ENCODE peak calls at places on chromosome 15, in seven cellular contexts. M is cardiac fibroblast, R is NCI-H460, O is mesenteric fat pad, P is HuH-7.5, X is stomach, F is SK-MEL-5. E is an unnamed sample.

GRCh38 chr15:48059786-48060185 is 61.0 kb upstream of the SLC24A5 start:
- DNase-seq in P (no peak), R (no peak), X (peak), F (no peak), M (peak), O (no peak), E (peak)

GRCh38 chr15:64877435-64877834 is 34.3 kb upstream of the ANKDD1A start:
- DNase-seq in X (peak), P (no peak), F (peak), M (peak), O (no peak), R (no peak), E (peak)

GRCh38 chr15:101126618-101127502 is 125.0 kb downstream of the CHSY1 start:
- DNase-seq in X (no peak), F (no peak), R (no peak), P (no peak), O (no peak), M (peak), E (no peak)

GRCh38 chr15:48671381-48672022 is 26.0 kb upstream of the FBN1 start:
- DNase-seq in F (no peak), O (no peak), P (no peak), R (no peak), X (no peak), M (peak), E (peak)

GRCh38 chr15:100713163-100713867 is 110.9 kb downstream of the ASB7 start:
- DNase-seq in X (no peak), P (peak), R (no peak), F (peak), O (peak), M (peak), E (peak)

GRCh38 chr15:59532770-59533379 is 78.7 kb upstream of the GCNT3 start:
- DNase-seq in M (peak), P (no peak), R (peak), F (peak), O (no peak), X (peak), E (peak)

GRCh38 chr15:40739854-40740253 is 15.2 kb downstream of the RMDN3 start:
- DNase-seq in M (no peak), F (no peak), P (no peak), O (no peak), X (no peak), R (no peak), E (no peak)

GRCh38 chr15:22944651-22945050 is 35.5 kb downstream of the CYFIP1 start:
- DNase-seq in X (no peak), F (no peak), R (no peak), P (no peak), M (no peak), O (no peak), E (peak)

GRCh38 chr15:101056366-101057334 is 137.5 kb downstream of the LRRK1 start:
- DNase-seq in X (peak), R (no peak), P (peak), O (peak), F (no peak), M (no peak), E (no peak)

GRCh38 chr15:95843241-95843851 is 487.2 kb upstream of the NR2F2 start:
- DNase-seq in F (peak), X (no peak), P (no peak), M (peak), R (no peak), O (no peak), E (no peak)

GRCh38 chr15:92149469-92149868 is 244.2 kb upstream of the ST8SIA2 start:
- DNase-seq in R (no peak), P (no peak), X (no peak), F (no peak), M (no peak), O (no peak), E (no peak)

GRCh38 chr15:43528542-43529007 is 11.2 kb downstream of the MAP1A start:
- DNase-seq in X (no peak), M (no peak), R (no peak), F (no peak), P (no peak), O (peak), E (no peak)

GRCh38 chr15:60555814-60556213 is 76.9 kb upstream of the ICE2 start:
- DNase-seq in O (no peak), X (no peak), P (no peak), F (no peak), R (no peak), M (no peak), E (no peak)

GRCh38 chr15:79341361-79341760 is 30.4 kb downstream of the TMED3 start:
- DNase-seq in O (no peak), F (no peak), P (no peak), R (no peak), X (no peak), M (peak), E (no peak)

GRCh38 chr15:48020166-48020565 is 100.6 kb upstream of the SLC24A5 start:
- DNase-seq in X (no peak), O (no peak), R (no peak), P (no peak), M (no peak), F (no peak), E (no peak)

GRCh38 chr15:40439461-40440299 is 1.1 kb upstream of the BAHD1 start:
- DNase-seq in F (peak), M (peak), X (peak), O (no peak), R (no peak), P (peak), E (peak)

GRCh38 chr15:72105111-72105510 is 12.8 kb downstream of the MYO9A start:
- DNase-seq in X (no peak), P (no peak), R (no peak), F (no peak), M (no peak), O (no peak), E (no peak)

GRCh38 chr15:71348597-71348996 is 233.3 kb downstream of the THSD4 start:
- DNase-seq in X (no peak), F (no peak), P (no peak), M (no peak), R (no peak), O (no peak), E (no peak)

GRCh38 chr15:65396283-65396964 is 18.6 kb upstream of the IGDCC3 start:
- DNase-seq in P (no peak), R (no peak), F (no peak), X (no peak), O (no peak), M (no peak), E (no peak)

GRCh38 chr15:70792171-70792573 is 28.8 kb upstream of the UACA start:
- DNase-seq in M (peak), O (no peak), F (no peak), P (no peak), X (no peak), R (no peak), E (no peak)

GRCh38 chr15:74960995-74961588 is 4.5 kb upstream of the RPP25 start:
- DNase-seq in P (no peak), X (no peak), O (no peak), F (no peak), R (no peak), M (no peak), E (no peak)

GRCh38 chr15:78623786-78624497 is 3.1 kb upstream of the CHRNA3 start:
- DNase-seq in M (no peak), R (no peak), O (peak), F (no peak), X (no peak), P (no peak), E (no peak)

GRCh38 chr15:50148362-50148963 is 29.4 kb upstream of the ATP8B4 start:
- DNase-seq in X (no peak), M (peak), P (no peak), R (peak), F (peak), O (no peak), E (no peak)

GRCh38 chr15:101052031-101052620 is 133.0 kb downstream of the LRRK1 start:
- DNase-seq in M (no peak), X (peak), P (peak), O (no peak), F (no peak), R (no peak), E (no peak)

GRCh38 chr15:25176991-25177954 is 222.5 kb downstream of the SNRPN start:
- DNase-seq in O (peak), X (peak), P (no peak), R (no peak), M (no peak), F (no peak), E (no peak)

GRCh38 chr15:61680260-61681037 is 379.8 kb downstream of the VPS13C start:
- DNase-seq in R (no peak), F (no peak), O (no peak), X (no peak), M (no peak), P (no peak), E (no peak)

GRCh38 chr15:26294062-26294689 is 431.0 kb upstream of the ATP10A start:
- DNase-seq in O (no peak), M (no peak), F (peak), X (no peak), P (no peak), R (no peak), E (no peak)